ENCODE peak calls at places on chromosomes 1 and 21, in six cellular contexts. U is CD8-positive, alpha-beta T cell; Y is body of pancreas; H is heart left ventricle; C is BE2C; R is upper lobe of right lung. V is an unnamed sample.
A peak's percentile ranks its signal among the peaks of the same experiment; 100 is the strongest.

GRCh38 chr1:173601588-173601987 is 1.3 kb downstream of the SLC9C2 start:
- DNase-seq in H (no peak), R (no peak), Y (no peak), C (no peak), U (no peak), V (peak; percentile 13)

GRCh38 chr1:156929596-156930238 is 9.3 kb downstream of the LRRC71 start:
- DNase-seq in Y (no peak), H (no peak), C (no peak), R (no peak), U (no peak), V (no peak)

GRCh38 chr1:172941456-172941855 is 109.3 kb downstream of the TNFSF18 start:
- DNase-seq in H (no peak), U (no peak), Y (no peak), R (no peak), C (no peak), V (no peak)

GRCh38 chr1:10958614-10959013 is 53.8 kb upstream of the TARDBP start:
- DNase-seq in U (no peak), R (no peak), C (no peak), H (no peak), Y (peak; percentile 50), V (no peak)

GRCh38 chr1:153466908-153467307 is 6.5 kb upstream of the S100A7 start:
- DNase-seq in R (no peak), C (no peak), Y (no peak), H (no peak), U (no peak), V (no peak)

GRCh38 chr1:97920275-97920831 is 481 bp downstream of the DPYD start:
- DNase-seq in U (no peak), R (no peak), Y (no peak), C (no peak), H (no peak), V (no peak)

GRCh38 chr1:157773723-157774350 is 3.1 kb downstream of the FCRL2 start:
- DNase-seq in H (no peak), U (no peak), R (no peak), C (no peak), Y (no peak), V (no peak)

GRCh38 chr1:232767381-232768074 is 37.7 kb upstream of the MAP10 start:
- DNase-seq in U (no peak), Y (peak; percentile 10), C (no peak), H (no peak), R (no peak), V (no peak)

GRCh38 chr1:164602142-164602429 is 43.1 kb downstream of the PBX1 start:
- DNase-seq in Y (peak; percentile 92), H (no peak), U (no peak), C (no peak), R (no peak), V (no peak)

GRCh38 chr1:62391369-62391971 is 45.4 kb upstream of the USP1 start:
- DNase-seq in U (peak; percentile 24), C (peak; percentile 31), Y (peak; percentile 61), R (no peak), H (no peak), V (no peak)

GRCh38 chr21:41171210-41171609 is 3.2 kb downstream of the BACE2 start:
- DNase-seq in Y (peak; percentile 87), H (peak; percentile 29), R (peak; percentile 75), U (no peak), C (no peak), V (no peak)

GRCh38 chr1:243525085-243525487 is 269.2 kb downstream of the SDCCAG8 start:
- DNase-seq in R (no peak), C (no peak), H (no peak), Y (no peak), U (no peak), V (no peak)

GRCh38 chr1:50424045-50424939 is 1.0 kb upstream of the DMRTA2 start:
- DNase-seq in U (no peak), H (no peak), Y (no peak), C (no peak), R (no peak), V (no peak)

GRCh38 chr1:228860911-228861829 is 125.9 kb downstream of the RHOU start:
- DNase-seq in H (no peak), C (no peak), U (no peak), Y (peak; percentile 83), R (no peak), V (no peak)

GRCh38 chr1:152796421-152796820 is at the start of gene LCE1D:
- DNase-seq in Y (no peak), U (no peak), C (no peak), H (no peak), R (no peak), V (no peak)

GRCh38 chr1:2603521-2604155 is 17.1 kb downstream of the PRXL2B start:
- DNase-seq in U (no peak), Y (no peak), H (no peak), R (peak; percentile 46), C (no peak), V (no peak)

GRCh38 chr1:205576805-205577761 is 54.7 kb downstream of the ELK4 start:
- DNase-seq in H (peak; percentile 11), R (peak; percentile 45), Y (no peak), U (no peak), C (no peak), V (no peak)

GRCh38 chr1:43438576-43439120 is 15.1 kb downstream of the HYI start:
- DNase-seq in C (no peak), H (peak; percentile 11), Y (no peak), R (no peak), U (no peak), V (no peak)

GRCh38 chr1:64471724-64472276 is 1.9 kb downstream of the CACHD1 start:
- DNase-seq in Y (no peak), R (no peak), H (no peak), U (no peak), C (no peak), V (no peak)

GRCh38 chr1:95098196-95098595 is 19.0 kb upstream of the TLCD4 start:
- DNase-seq in Y (no peak), C (no peak), U (no peak), R (no peak), H (no peak), V (no peak)

GRCh38 chr21:29938968-29939858 is 583 bp downstream of the GRIK1 start:
- DNase-seq in U (no peak), Y (peak; percentile 8), C (no peak), R (no peak), H (no peak), V (no peak)

GRCh38 chr1:201020647-201021332 is 2.7 kb downstream of the KIF21B start:
- DNase-seq in U (peak; percentile 49), R (no peak), Y (peak; percentile 61), C (no peak), H (no peak), V (no peak)

GRCh38 chr1:181630838-181631237 is 147.5 kb downstream of the CACNA1E start:
- DNase-seq in Y (peak; percentile 71), R (peak; percentile 71), U (no peak), H (no peak), C (no peak), V (no peak)

GRCh38 chr1:206537141-206537540 is 29.8 kb downstream of the RASSF5 start:
- DNase-seq in R (no peak), C (no peak), H (no peak), Y (no peak), U (no peak), V (no peak)

GRCh38 chr1:87897486-87897885 is 568.8 kb downstream of the LMO4 start:
- DNase-seq in H (no peak), Y (no peak), U (no peak), R (no peak), C (no peak), V (no peak)

GRCh38 chr1:63435136-63435535 is 67.7 kb downstream of the ALG6 start:
- DNase-seq in R (no peak), H (no peak), Y (no peak), U (no peak), C (no peak), V (no peak)

GRCh38 chr21:33844104-33844889 is 71.3 kb downstream of the ATP5PO start:
- DNase-seq in U (no peak), C (no peak), H (no peak), Y (peak; percentile 56), R (no peak), V (no peak)

GRCh38 chr1:203343956-203344355 is 7.0 kb downstream of the FMOD start:
- DNase-seq in U (no peak), Y (no peak), H (no peak), C (no peak), R (no peak), V (no peak)

GRCh38 chr1:59509341-59509869 is 212.5 kb downstream of the FGGY start:
- DNase-seq in Y (no peak), H (no peak), R (no peak), U (no peak), C (no peak), V (no peak)

GRCh38 chr1:199056721-199057120 is 417.9 kb downstream of the PTPRC start:
- DNase-seq in R (no peak), Y (no peak), H (no peak), C (no peak), U (no peak), V (no peak)

GRCh38 chr21:36728371-36729111 is 29.6 kb downstream of the SIM2 start:
- DNase-seq in Y (no peak), U (no peak), H (no peak), C (no peak), R (peak; percentile 42), V (no peak)

GRCh38 chr1:55679971-55680370 is 464.8 kb upstream of the USP24 start:
- DNase-seq in U (no peak), H (no peak), Y (no peak), R (no peak), C (no peak), V (no peak)

GRCh38 chr1:1407101-1407956 is at the start of gene MRPL20:
- DNase-seq in C (peak; percentile 95), R (peak; percentile 97), H (peak; percentile 96), Y (peak; percentile 94), U (peak; percentile 96), V (peak; percentile 94)
- H3K36me3 ChIP-seq in C (peaks cover 49% of the 10 kb centered on the region), R (peaks cover 34% of the 10 kb centered on the region), H (peaks cover 40% of the 10 kb centered on the region), Y (peaks cover 5% of the 10 kb centered on the region), U (peaks cover 22% of the 10 kb centered on the region), V (peaks cover 10% of the 10 kb centered on the region)

GRCh38 chr1:215181518-215181917 is 99.0 kb downstream of the KCNK2 start:
- DNase-seq in Y (no peak), U (no peak), H (no peak), C (no peak), R (no peak), V (no peak)
- TF ChIP-seq CTCF in Y (no peak), U (no peak), H (no peak), C (peak; percentile 34), R (no peak), V (no peak)

GRCh38 chr21:15895142-15896106 is 165.6 kb downstream of the USP25 start:
- DNase-seq in H (no peak), C (no peak), U (no peak), R (peak; percentile 40), Y (no peak), V (no peak)
- H3K36me3 ChIP-seq in H (no peaks in the 10 kb centered on the region), C (no peaks in the 10 kb centered on the region), U (no peaks in the 10 kb centered on the region), R (no peaks in the 10 kb centered on the region), Y (no peaks in the 10 kb centered on the region), V (no peaks in the 10 kb centered on the region)

GRCh38 chr1:161072751-161073449 is 3.2 kb upstream of the ARHGAP30 start:
- DNase-seq in U (no peak), H (no peak), C (no peak), R (no peak), Y (no peak), V (no peak)
- TF ChIP-seq CTCF in U (no peak), H (no peak), C (no peak), R (no peak), Y (no peak), V (no peak)

V was measured in GM06990.